ENCODE peak calls at places on chromosomes 6 and 20, in five cellular contexts. V is fibroblast of lung, W is stomach, D is heart right ventricle, X is AG09319. B is an unnamed sample.

GRCh38 chr6:142440603-142441293 is 138.9 kb downstream of the ADGRG6 start:
- DNase-seq in V (no peak), W (no peak), D (no peak), X (no peak), B (no peak)

GRCh38 chr6:23329091-23329490 is 759.7 kb downstream of the HDGFL1 start:
- DNase-seq in V (no peak), W (no peak), D (no peak), X (no peak), B (no peak)

GRCh38 chr6:117483004-117483644 is 650 bp downstream of the DCBLD1 start:
- DNase-seq in V (peak), W (peak), D (peak), X (no peak), B (no peak)

GRCh38 chr6:33288942-33289783 is at the start of the genes PFDN6 and WDR46:
- DNase-seq in V (peak), W (peak), D (peak), X (no peak), B (peak)

GRCh38 chr6:137011406-137011805 is 33.4 kb downstream of the IL20RA start:
- DNase-seq in V (no peak), W (no peak), D (no peak), X (no peak), B (no peak)

GRCh38 chr6:117829594-117830319 is 77.3 kb upstream of the SLC35F1 start:
- DNase-seq in V (peak), W (no peak), D (no peak), X (no peak), B (no peak)

GRCh38 chr6:162123797-162124196 is 603.8 kb downstream of the PRKN start:
- DNase-seq in V (peak), W (no peak), D (peak), X (no peak), B (no peak)

GRCh38 chr20:51797357-51798025 is 4.8 kb downstream of the SALL4 start:
- DNase-seq in V (no peak), W (no peak), D (no peak), X (no peak), B (no peak)

GRCh38 chr20:32535316-32535952 is 49.7 kb downstream of the NOL4L start:
- DNase-seq in V (no peak), W (no peak), D (no peak), X (no peak), B (no peak)

GRCh38 chr6:168060521-168060931 is 18.5 kb downstream of the FRMD1 start:
- DNase-seq in V (peak), W (peak), D (peak), X (peak), B (no peak)
- TF ChIP-seq CTCF in V (peak), W (peak), D (peak), X (peak), B (no peak)

GRCh38 chr20:25984933-25985332 is 288.3 kb upstream of the ZNF337 start:
- DNase-seq in V (peak), W (no peak), D (peak), X (peak), B (no peak)

GRCh38 chr20:25991051-25991755 is 294.6 kb upstream of the ZNF337 start:
- DNase-seq in V (no peak), W (no peak), D (no peak), X (no peak), B (no peak)

GRCh38 chr20:25985597-25985996 is 288.9 kb upstream of the ZNF337 start:
- DNase-seq in V (peak), W (no peak), D (no peak), X (no peak), B (no peak)

GRCh38 chr20:25989196-25989595 is 292.5 kb upstream of the ZNF337 start:
- DNase-seq in V (no peak), W (no peak), D (no peak), X (no peak), B (no peak)

GRCh38 chr20:25987073-25987927 is 290.6 kb upstream of the ZNF337 start:
- DNase-seq in V (peak), W (no peak), D (peak), X (no peak), B (no peak)
- TF ChIP-seq CTCF in V (peak), W (peak), D (peak), X (peak), B (peak)

DNA sequence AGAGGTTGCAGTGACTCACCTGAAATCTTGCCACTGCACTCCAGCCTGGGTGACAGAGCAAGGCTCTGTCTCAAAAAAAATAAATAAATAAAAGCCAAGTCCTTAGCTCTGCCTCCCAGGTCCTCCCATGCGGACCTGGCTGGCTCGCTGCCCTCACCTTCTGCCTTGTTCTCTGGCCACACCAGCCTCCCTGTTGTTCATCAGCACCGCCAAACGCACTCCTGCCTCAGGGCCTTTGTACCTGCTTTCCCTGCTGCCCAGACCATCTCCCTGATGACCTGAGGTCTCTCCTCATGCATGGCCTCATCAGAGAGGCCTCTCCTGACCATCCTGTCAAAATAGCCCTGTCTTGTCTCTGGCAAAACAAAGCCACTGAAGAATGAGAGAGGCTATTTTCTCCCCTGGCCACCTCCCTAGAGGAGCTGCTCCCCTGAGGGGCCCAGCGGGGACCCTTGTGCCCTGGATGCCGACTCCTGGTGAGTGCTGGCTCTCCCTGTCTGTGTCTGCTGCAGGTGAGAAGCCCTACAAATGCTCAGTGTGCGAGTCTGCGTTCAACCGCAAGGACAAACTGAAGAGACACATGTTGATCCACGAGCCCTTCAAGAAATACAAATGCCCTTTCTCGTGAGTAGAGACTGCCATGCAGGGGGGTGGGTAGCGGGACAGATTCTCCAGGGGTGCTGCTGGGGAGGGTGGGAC is 22.6 kb upstream of the CHMP4B start:
- DNase-seq in V (no peak), W (peak), D (no peak), X (no peak), B (no peak)
- TF ChIP-seq CTCF in V (no peak), W (no peak), D (no peak), X (no peak), B (no peak)

DNA sequence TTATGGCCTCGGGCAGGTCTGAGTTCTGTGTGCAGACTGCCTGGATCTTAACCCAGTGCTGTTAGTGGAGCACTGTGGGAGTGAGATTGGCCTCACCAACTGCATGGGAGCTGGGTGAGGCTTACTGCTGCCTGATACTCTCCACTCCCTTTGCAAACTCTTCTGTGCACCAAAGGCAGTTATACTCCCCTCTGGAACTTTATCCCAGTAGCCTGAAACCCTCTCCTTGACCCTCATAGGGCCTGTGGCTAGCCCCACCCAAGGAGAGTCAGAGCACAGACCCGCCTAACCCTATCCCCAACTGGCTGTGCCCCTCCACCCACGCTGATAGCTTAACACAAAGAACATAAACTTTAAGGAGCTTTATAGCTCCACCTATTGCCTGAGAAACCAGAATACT is 41.3 kb upstream of the PKIB start:
- DNase-seq in V (no peak), W (no peak), D (no peak), X (no peak), B (no peak)
- TF ChIP-seq CTCF in V (no peak), W (no peak), D (no peak), X (no peak), B (no peak)

GRCh38 chr20:63706852-63707557 is 771 bp downstream of the ARFRP1 start:
- DNase-seq in V (peak), W (no peak), D (peak), X (no peak), B (peak)
- TF ChIP-seq CTCF in V (peak), W (no peak), D (no peak), X (peak), B (no peak)

B was measured in CD14-positive monocyte.